ENCODE peak calls at places on chromosomes 13 and 19, in four cellular contexts. K is GM12878, V is K562, F is HepG2. H is an unnamed sample.

GRCh38 chr19:55083004-55083850 is 7.6 kb downstream of the EPS8L1 start:
- DNase-seq in K (no peak), V (peak), F (no peak), H (no peak)

GRCh38 chr13:30047154-30047874 is 196.9 kb upstream of the UBL3 start:
- DNase-seq in K (no peak), V (no peak), F (no peak), H (peak)

GRCh38 chr19:4369888-4370260 is 26.5 kb downstream of the MPND start:
- DNase-seq in K (no peak), V (peak), F (no peak), H (no peak)

GRCh38 chr13:113936166-113936565 is 37.7 kb downstream of the C13orf46 start:
- DNase-seq in K (no peak), V (no peak), F (no peak), H (no peak)

GRCh38 chr19:1490311-1491113 is at the start of gene PCSK4:
- DNase-seq in K (peak), V (peak), F (peak), H (peak)

GRCh38 chr13:53191091-53191490 is 162.5 kb downstream of the OLFM4 start:
- DNase-seq in K (no peak), V (no peak), F (no peak), H (no peak)

GRCh38 chr19:9839415-9839814 is 4.3 kb downstream of the PIN1 start:
- DNase-seq in K (no peak), V (no peak), F (no peak), H (no peak)

GRCh38 chr13:29746167-29746677 is 104.2 kb downstream of the UBL3 start:
- DNase-seq in K (no peak), V (no peak), F (no peak), H (no peak)

GRCh38 chr19:45020071-45020470 is 18.8 kb upstream of the CLASRP start:
- DNase-seq in K (no peak), V (no peak), F (peak), H (no peak)

GRCh38 chr19:4443188-4443587 is 14.4 kb downstream of the UBXN6 start:
- DNase-seq in K (no peak), V (no peak), F (no peak), H (no peak)

GRCh38 chr19:5953680-5954213 is 24.2 kb downstream of the RANBP3 start:
- DNase-seq in K (no peak), V (peak), F (no peak), H (no peak)

GRCh38 chr19:51294977-51295375 is 16.5 kb upstream of the IGLON5 start:
- DNase-seq in K (no peak), V (no peak), F (no peak), H (no peak)

GRCh38 chr19:47786566-47786965 is 8.1 kb downstream of the SELENOW start:
- DNase-seq in K (no peak), V (no peak), F (no peak), H (no peak)

GRCh38 chr19:33266971-33267484 is 35.3 kb downstream of the CEBPA start:
- DNase-seq in K (no peak), V (no peak), F (no peak), H (no peak)
- TF ChIP-seq BRCA1 in K (no peak), V (no peak), F (no peak), H (no peak)

GRCh38 chr13:106568225-106569003 is 477 bp upstream of the ARGLU1 start:
- DNase-seq in K (no peak), V (peak), F (peak), H (no peak)

GRCh38 chr13:106566682-106567420 is 1.1 kb downstream of the ARGLU1 start:
- DNase-seq in K (no peak), V (peak), F (peak), H (no peak)

GRCh38 chr13:106569233-106570095 is 1.5 kb upstream of the ARGLU1 start:
- DNase-seq in K (no peak), V (peak), F (no peak), H (no peak)

GRCh38 chr13:106565127-106565775 is 2.7 kb downstream of the ARGLU1 start:
- DNase-seq in K (no peak), V (no peak), F (no peak), H (no peak)

DNA sequence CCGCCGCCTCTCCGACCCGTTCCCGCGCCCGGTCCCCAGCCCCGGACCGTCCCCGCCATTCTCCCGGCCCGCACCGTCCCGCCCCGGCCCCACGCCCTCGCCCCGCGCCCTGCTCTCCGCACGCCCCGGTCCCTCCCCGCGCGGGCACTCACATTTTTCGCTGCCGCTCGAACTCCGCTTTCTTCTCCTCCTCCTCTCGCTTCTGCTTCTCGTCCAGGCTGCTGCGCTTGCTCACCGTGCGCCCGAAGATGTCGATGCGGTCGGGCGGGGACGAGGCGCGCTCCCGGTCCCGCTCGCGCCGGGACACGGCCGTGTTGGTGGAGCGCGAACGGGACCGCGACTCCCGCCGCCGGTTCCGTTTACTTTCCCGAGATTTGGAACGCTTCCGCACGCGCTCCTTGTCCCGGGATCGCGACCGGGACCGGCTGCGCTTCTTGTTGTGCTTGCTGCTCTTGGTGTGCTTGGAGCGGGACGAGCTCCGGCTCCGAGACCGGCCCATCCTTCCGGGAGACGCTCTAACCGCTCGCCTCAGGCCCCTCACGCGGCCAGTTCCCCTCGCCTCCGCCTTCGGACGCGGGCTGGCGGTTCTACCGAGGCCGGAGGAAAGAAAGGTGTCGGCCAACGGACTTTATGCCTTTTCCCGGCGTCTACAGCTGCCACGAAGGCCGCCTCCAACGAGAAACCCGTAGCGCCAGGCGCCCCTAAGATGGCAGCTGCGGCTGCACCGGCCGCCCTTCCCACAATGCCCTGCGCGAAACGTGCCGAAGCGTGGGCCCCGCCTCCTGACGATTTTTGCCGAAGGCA is at the start of gene ARGLU1:
- DNase-seq in K (peak), V (peak), F (peak), H (peak)
- TF ChIP-seq BRCA1 in K (no peak), V (no peak), F (no peak), H (no peak)

GRCh38 chr13:71300602-71301001 is 566.4 kb downstream of the DACH1 start:
- DNase-seq in K (no peak), V (no peak), F (no peak), H (no peak)
- TF ChIP-seq BRCA1 in K (no peak), V (no peak), F (no peak), H (no peak)

GRCh38 chr13:80870186-80870585 is 529.3 kb upstream of the SPRY2 start:
- DNase-seq in K (no peak), V (no peak), F (no peak), H (no peak)
- TF ChIP-seq BRCA1 in K (no peak), V (no peak), F (no peak), H (no peak)

DNA sequence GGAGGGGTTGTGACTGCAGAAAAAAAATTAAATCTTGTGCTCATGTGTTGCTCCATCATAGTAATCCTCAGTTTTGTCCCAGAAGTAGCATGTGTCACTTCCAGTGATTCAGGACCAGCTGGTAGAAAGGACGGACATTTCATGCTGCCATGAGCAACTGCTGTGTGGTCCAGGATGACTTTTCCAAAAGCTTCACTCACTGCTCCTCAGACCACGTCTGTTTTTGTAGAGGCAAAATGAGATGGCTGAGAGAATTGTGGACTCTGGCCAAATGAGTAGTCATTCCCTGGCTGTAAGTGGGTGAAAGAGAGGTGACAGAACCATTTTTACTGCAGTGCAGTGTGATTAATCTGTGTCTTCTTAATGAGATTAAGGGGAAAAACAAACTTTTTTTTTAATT is 71.3 kb downstream of the ITGBL1 start:
- DNase-seq in K (no peak), V (no peak), F (no peak), H (no peak)
- TF ChIP-seq BRCA1 in K (no peak), V (no peak), F (no peak), H (no peak)